ENCODE peak calls at places on chromosomes 1 and 21, in seven cellular contexts. Z is stimulated activated CD4-positive, alpha-beta T cell treated with anti-CD3 and anti-CD28 coated beads, Interleukin-15, amount 100 ng/mL, for 1 hour; O is stimulated activated CD8-positive, alpha-beta memory T cell treated with anti-CD3 and anti-CD28 coated beads, Interleukin-7, amount 100 ng/mL, for 48 hours; P is activated CD4-positive, alpha-beta T cell treated with anti-CD3 and anti-CD28 coated beads, Interleukin-2, amount 50 U/mL, for 1 hour; D is EL; T is fibroblast of the aortic adventitia; Y is HS-27A. F is an unnamed sample.

GRCh38 chr1:110150330-110151174 is at the start of gene SLC6A17:
- DNase-seq in P (no peak), Y (no peak), O (peak; percentile 49), T (peak; percentile 51), Z (no peak), D (peak; percentile 82), F (peak; percentile 43)

GRCh38 chr1:234875953-234876814 is 252.5 kb downstream of the TOMM20 start:
- DNase-seq in T (peak; percentile 77), Y (no peak), D (no peak), P (no peak), Z (no peak), O (peak; percentile 71), F (peak; percentile 42)

GRCh38 chr21:39057121-39057520 is 126.1 kb downstream of the PSMG1 start:
- DNase-seq in T (no peak), Z (no peak), D (no peak), P (no peak), O (no peak), Y (no peak), F (no peak)

GRCh38 chr1:65629788-65630187 is 162.9 kb upstream of the PDE4B start:
- DNase-seq in P (no peak), Z (no peak), D (no peak), O (no peak), T (no peak), Y (no peak), F (no peak)

GRCh38 chr1:28971980-28972771 is 57.8 kb downstream of the EPB41 start:
- DNase-seq in Z (no peak), T (peak; percentile 91), Y (peak; percentile 79), P (no peak), O (no peak), D (peak; percentile 95), F (peak; percentile 81)

GRCh38 chr1:98005326-98006010 is 84.6 kb upstream of the DPYD start:
- DNase-seq in T (peak; percentile 66), P (no peak), D (peak; percentile 71), Y (no peak), O (no peak), Z (no peak), F (peak; percentile 21)

GRCh38 chr1:41810446-41810845 is 108.3 kb downstream of the HIVEP3 start:
- DNase-seq in P (peak; percentile 28), Z (no peak), Y (no peak), D (peak; percentile 51), T (peak; percentile 67), O (no peak), F (peak; percentile 35)

GRCh38 chr1:229452956-229453801 is 19.3 kb upstream of the ACTA1 start:
- DNase-seq in O (no peak), P (no peak), T (peak; percentile 47), D (no peak), Z (no peak), Y (no peak), F (no peak)

GRCh38 chr1:116923421-116923820 is 13.7 kb downstream of the PTGFRN start:
- DNase-seq in Z (no peak), P (no peak), Y (no peak), T (peak; percentile 73), O (no peak), D (no peak), F (peak; percentile 12)

GRCh38 chr1:240245629-240246020 is 153.9 kb downstream of the FMN2 start:
- DNase-seq in O (no peak), D (peak; percentile 69), Y (no peak), T (peak; percentile 19), Z (no peak), P (no peak), F (no peak)

GRCh38 chr1:5945445-5945844 is 46.8 kb downstream of the NPHP4 start:
- DNase-seq in O (no peak), D (no peak), Y (no peak), T (no peak), Z (no peak), P (no peak), F (no peak)

GRCh38 chr1:201169971-201170532 is 15.8 kb upstream of the TMEM9 start:
- DNase-seq in T (no peak), D (no peak), Z (no peak), P (no peak), O (no peak), Y (no peak), F (no peak)

GRCh38 chr21:39502631-39503030 is 50.9 kb downstream of the SH3BGR start:
- DNase-seq in O (no peak), P (no peak), Z (no peak), Y (no peak), T (no peak), D (no peak), F (no peak)

GRCh38 chr1:159441360-159441759 is 1.8 kb downstream of the OR10J1 start:
- DNase-seq in P (no peak), T (no peak), Y (no peak), O (no peak), D (no peak), Z (no peak), F (no peak)

GRCh38 chr1:207318072-207318619 is 3.3 kb upstream of the CD55 start:
- DNase-seq in Y (no peak), P (no peak), D (no peak), O (no peak), Z (no peak), T (no peak), F (no peak)

GRCh38 chr1:235095938-235096562 is 32.6 kb downstream of the TOMM20 start:
- DNase-seq in Z (no peak), T (no peak), Y (no peak), O (no peak), P (no peak), D (no peak), F (no peak)

GRCh38 chr1:87278791-87279190 is 49.9 kb upstream of the LMO4 start:
- DNase-seq in Z (no peak), Y (no peak), O (no peak), D (no peak), T (peak; percentile 21), P (no peak), F (no peak)

GRCh38 chr1:168217664-168218063 is 8.1 kb upstream of the SFT2D2 start:
- DNase-seq in O (no peak), Y (no peak), Z (no peak), D (no peak), P (no peak), T (no peak), F (no peak)

GRCh38 chr1:227937031-227937430 is 10.7 kb downstream of the WNT9A start:
- DNase-seq in O (no peak), P (no peak), Z (no peak), T (no peak), D (no peak), Y (no peak), F (no peak)

F was measured in brain microvascular endothelial cell.